ENCODE peak calls at places on chromosomes 4 and X, in four cellular contexts. N is A549, X is GM13977, R is kidney. E is an unnamed sample.
A peak's percentile ranks its signal among the peaks of the same experiment; 100 is the strongest.

GRCh38 chr4:105912633-105913032 is 17.4 kb downstream of the NPNT start:
- DNase-seq in R (no peak), X (no peak), N (no peak), E (no peak)

GRCh38 chrX:8036914-8037313 is 109.7 kb upstream of the PNPLA4 start:
- DNase-seq in N (no peak), R (no peak), X (no peak), E (no peak)

GRCh38 chr4:119100640-119101039 is 35.0 kb upstream of the MYOZ2 start:
- DNase-seq in X (no peak), N (no peak), R (no peak), E (no peak)

GRCh38 chr4:129839687-129840086 is 743.7 kb downstream of the C4orf33 start:
- DNase-seq in N (no peak), R (no peak), X (no peak), E (peak; percentile 37)

GRCh38 chr4:26410385-26411293 is 79.6 kb downstream of the CCKAR start:
- DNase-seq in R (no peak), N (peak; percentile 8), X (peak; percentile 48), E (peak; percentile 63)

GRCh38 chr4:133355636-133356035 is 206.5 kb downstream of the PCDH10 start:
- DNase-seq in X (no peak), N (no peak), R (no peak), E (no peak)

GRCh38 chr4:15676899-15677298 is 4.7 kb upstream of the FAM200B start:
- DNase-seq in X (no peak), R (no peak), N (no peak), E (no peak)

GRCh38 chrX:26083093-26083492 is 55.0 kb upstream of the MAGEB18 start:
- DNase-seq in R (no peak), X (no peak), N (no peak), E (no peak)

GRCh38 chr4:121112530-121112929 is 40.2 kb upstream of the NDNF start:
- DNase-seq in N (no peak), R (no peak), X (no peak), E (peak; percentile 8)

GRCh38 chrX:136497556-136498048 is at the start of gene HTATSF1:
- DNase-seq in X (no peak), R (peak; percentile 60), N (peak; percentile 20), E (peak; percentile 30)

GRCh38 chrX:1355131-1355799 is 18.7 kb downstream of the IL3RA start:
- DNase-seq in N (no peak), X (no peak), R (peak; percentile 64), E (no peak)

GRCh38 chrX:130173190-130173895 is 1.6 kb downstream of the RAB33A start:
- DNase-seq in X (peak; percentile 73), N (no peak), R (peak; percentile 78), E (peak; percentile 62)

GRCh38 chrX:140157611-140158010 is 192.3 kb upstream of the CXorf66 start:
- DNase-seq in R (no peak), N (no peak), X (no peak), E (peak; percentile 70)

GRCh38 chr4:91840359-91840758 is 463.4 kb upstream of the GRID2 start:
- DNase-seq in X (no peak), N (no peak), R (no peak), E (no peak)

GRCh38 chr4:52841707-52842456 is 20.2 kb upstream of the RASL11B start:
- DNase-seq in N (no peak), R (no peak), X (no peak), E (no peak)

GRCh38 chr4:161133877-161134276 is 1029.9 kb downstream of the FSTL5 start:
- DNase-seq in X (no peak), R (no peak), N (no peak), E (no peak)

GRCh38 chr4:119873132-119873531 is 193.5 kb downstream of the MAD2L1 start:
- DNase-seq in N (no peak), X (no peak), R (no peak), E (no peak)

GRCh38 chrX:48508400-48509244 is at the start of gene PORCN:
- DNase-seq in R (peak; percentile 94), X (peak; percentile 92), N (peak; percentile 80), E (peak; percentile 70)

GRCh38 chr4:107035711-107036601 is at the start of gene DKK2:
- DNase-seq in X (peak; percentile 14), N (no peak), R (peak; percentile 68), E (peak; percentile 65)

GRCh38 chr4:107751670-107752069 is 31.6 kb upstream of the PAPSS1 start:
- DNase-seq in R (no peak), X (no peak), N (no peak), E (no peak)

GRCh38 chr4:121655320-121656268 is 41.2 kb downstream of the ANXA5 start:
- DNase-seq in N (no peak), R (no peak), X (no peak), E (no peak)

GRCh38 chr4:114052227-114052626 is 72.8 kb upstream of the ARSJ start:
- DNase-seq in R (no peak), N (no peak), X (no peak), E (no peak)

GRCh38 chr4:38166082-38166481 is 205.9 kb downstream of the PTTG2 start:
- DNase-seq in R (no peak), N (no peak), X (no peak), E (no peak)

GRCh38 chrX:150841466-150842197 is 56.8 kb downstream of the CD99L2 start:
- DNase-seq in X (no peak), R (no peak), N (no peak), E (peak; percentile 79)

GRCh38 chr4:39043697-39044363 is 11.6 kb upstream of the TMEM156 start:
- DNase-seq in X (peak; percentile 40), R (no peak), N (no peak), E (peak; percentile 37)

GRCh38 chr4:159503243-159503642 is 400.4 kb downstream of the RAPGEF2 start:
- DNase-seq in X (no peak), R (no peak), N (no peak), E (no peak)

GRCh38 chr4:153346563-153346962 is 2.1 kb downstream of the MND1 start:
- DNase-seq in X (no peak), N (no peak), R (no peak), E (peak; percentile 13)

GRCh38 chrX:101744085-101744484 is 84.4 kb upstream of the ARMCX2 start:
- DNase-seq in R (no peak), X (no peak), N (no peak), E (peak; percentile 5)

GRCh38 chr4:79445371-79445781 is 37.3 kb upstream of the GK2 start:
- DNase-seq in R (no peak), N (no peak), X (no peak), E (no peak)

GRCh38 chr4:114807759-114808404 is 209.3 kb downstream of the UGT8 start:
- DNase-seq in N (peak; percentile 4), R (no peak), X (peak; percentile 34), E (peak; percentile 48)

GRCh38 chr4:169583563-169583962 is 28.8 kb downstream of the NEK1 start:
- DNase-seq in N (no peak), R (no peak), X (no peak), E (no peak)

GRCh38 chr4:68359508-68359907 is 9.6 kb upstream of the YTHDC1 start:
- DNase-seq in X (no peak), N (no peak), R (no peak), E (no peak)

GRCh38 chr4:8710946-8711345 is 118.4 kb downstream of the CPZ start:
- DNase-seq in X (no peak), R (peak; percentile 32), N (no peak), E (no peak)

GRCh38 chr4:152189451-152190179 is 346.3 kb downstream of the FBXW7 start:
- DNase-seq in X (peak; percentile 9), R (no peak), N (no peak), E (no peak)

GRCh38 chr4:41435509-41435908 is 102.4 kb upstream of the LIMCH1 start:
- DNase-seq in R (no peak), X (no peak), N (no peak), E (no peak)

GRCh38 chr4:159070742-159071141 is 32.1 kb upstream of the RAPGEF2 start:
- DNase-seq in R (no peak), X (no peak), N (no peak), E (peak; percentile 91)

GRCh38 chr4:108716340-108716739 is 46.5 kb downstream of the ETNPPL start:
- DNase-seq in R (no peak), N (no peak), X (no peak), E (no peak)

GRCh38 chrX:108426262-108426661 is 12.0 kb downstream of the COL4A6 start:
- DNase-seq in R (no peak), X (no peak), N (no peak), E (no peak)

GRCh38 chr4:154616731-154617130 is 4.3 kb upstream of the FGG start:
- DNase-seq in N (no peak), X (peak; percentile 40), R (no peak), E (no peak)

GRCh38 chrX:12595746-12596145 is 195.5 kb upstream of the PRPS2 start:
- DNase-seq in R (no peak), N (no peak), X (no peak), E (no peak)
- TF ChIP-seq CTCF in R (no peak), N (no peak), X (no peak), E (no peak)

DNA sequence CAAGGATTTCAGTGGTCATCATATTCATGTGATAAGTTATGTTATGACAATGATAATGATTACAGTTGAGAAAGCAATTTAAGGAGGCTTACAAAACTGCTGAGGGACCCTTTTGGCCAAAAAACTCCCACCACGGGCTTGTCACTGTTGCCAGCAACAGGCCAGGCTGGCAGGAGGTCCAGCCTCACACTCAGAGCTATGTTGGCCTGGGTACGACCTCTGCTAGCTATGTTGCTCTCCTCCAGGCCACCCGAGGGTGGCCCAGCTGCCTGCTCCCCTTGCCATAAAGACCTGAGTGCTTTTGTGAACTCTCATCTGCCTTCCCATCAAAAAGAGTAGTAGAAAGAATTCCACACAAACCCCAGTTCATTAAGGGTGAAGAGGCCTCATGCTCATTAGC is 52.0 kb downstream of the MID1 start:
- DNase-seq in N (no peak), X (no peak), R (no peak), E (no peak)
- TF ChIP-seq CTCF in N (no peak), X (no peak), R (no peak), E (no peak)

GRCh38 chr4:176262243-176262642 is 6.8 kb downstream of the ASB5 start:
- DNase-seq in X (peak; percentile 13), N (no peak), R (no peak), E (no peak)
- TF ChIP-seq CTCF in X (no peak), N (no peak), R (no peak), E (no peak)

GRCh38 chr4:185015108-185015507 is 3.2 kb upstream of the HELT start:
- DNase-seq in R (no peak), X (no peak), N (no peak), E (no peak)

GRCh38 chr4:185016946-185017797 is 1.1 kb upstream of the HELT start:
- DNase-seq in X (no peak), N (no peak), R (no peak), E (no peak)

GRCh38 chr4:185013715-185014114 is 4.6 kb upstream of the HELT start:
- DNase-seq in N (no peak), X (no peak), R (no peak), E (no peak)

GRCh38 chr4:185016101-185016940 is 2.0 kb upstream of the HELT start:
- DNase-seq in R (no peak), X (no peak), N (no peak), E (no peak)

GRCh38 chr4:185011408-185011807 is 6.9 kb upstream of the HELT start:
- DNase-seq in X (no peak), N (no peak), R (no peak), E (peak; percentile 43)
- TF ChIP-seq CTCF in X (peak; percentile 41), N (peak; percentile 17), R (peak; percentile 13), E (peak; percentile 25)

E was measured in MCF 10A.